ENCODE peak calls at places on chromosome 12, in four cellular contexts. R is GM03348, G is H54, Q is activated B cell treated with CpG ODN at 0.5 μM for 24 hours. J is an unnamed sample.

GRCh38 chr12:78260976-78261375 is 430.3 kb downstream of the NAV3 start:
- DNase-seq in R (no peak), Q (no peak), G (no peak), J (no peak)

GRCh38 chr12:30626847-30627246 is 68.8 kb downstream of the IPO8 start:
- DNase-seq in R (no peak), G (no peak), Q (no peak), J (no peak)

GRCh38 chr12:6370994-6371754 is 4.2 kb downstream of the SCNN1A start:
- DNase-seq in Q (no peak), G (peak), R (no peak), J (no peak)

GRCh38 chr12:96156211-96156610 is 38.0 kb upstream of the ELK3 start:
- DNase-seq in Q (no peak), G (no peak), R (no peak), J (no peak)

GRCh38 chr12:51793201-51793600 is 55.3 kb downstream of the FIGNL2 start:
- DNase-seq in R (peak), G (no peak), Q (no peak), J (no peak)

GRCh38 chr12:65607271-65607880 is 216.9 kb upstream of the HMGA2 start:
- DNase-seq in R (no peak), Q (no peak), G (no peak), J (no peak)

GRCh38 chr12:62297321-62297720 is 37.1 kb downstream of the USP15 start:
- DNase-seq in G (no peak), R (no peak), Q (no peak), J (no peak)

GRCh38 chr12:79127268-79127895 is 262.8 kb downstream of the SYT1 start:
- DNase-seq in Q (no peak), R (peak), G (no peak), J (peak)

GRCh38 chr12:57539134-57539768 is 7.7 kb downstream of the DCTN2 start:
- DNase-seq in Q (no peak), R (no peak), G (no peak), J (no peak)

GRCh38 chr12:93015970-93016751 is 87.1 kb upstream of the EEA1 start:
- DNase-seq in Q (no peak), G (no peak), R (no peak), J (no peak)

GRCh38 chr12:51270847-51271518 is 768 bp upstream of the SMAGP start:
- DNase-seq in R (peak), G (peak), Q (no peak), J (peak)

GRCh38 chr12:40733871-40734270 is 41.6 kb downstream of the CNTN1 start:
- DNase-seq in R (no peak), Q (no peak), G (no peak), J (no peak)

GRCh38 chr12:132066749-132067148 is 77.4 kb downstream of the DDX51 start:
- DNase-seq in G (no peak), R (no peak), Q (no peak), J (no peak)

GRCh38 chr12:106461730-106462129 is 104.2 kb downstream of the POLR3B start:
- DNase-seq in Q (no peak), G (no peak), R (no peak), J (no peak)

GRCh38 chr12:105882404-105882803 is 256.4 kb downstream of the NUAK1 start:
- DNase-seq in R (peak), G (no peak), Q (no peak), J (no peak)

GRCh38 chr12:113919791-113920190 is 46.3 kb downstream of the RBM19 start:
- DNase-seq in R (no peak), Q (no peak), G (no peak), J (no peak)

GRCh38 chr12:2691001-2691339 is 103.8 kb upstream of the FKBP4 start:
- DNase-seq in G (no peak), R (no peak), Q (no peak), J (no peak)

GRCh38 chr12:87848248-87848868 is 180.8 kb downstream of the C12orf50 start:
- DNase-seq in Q (no peak), G (peak), R (peak), J (no peak)

GRCh38 chr12:63103489-63104131 is 47.4 kb downstream of the AVPR1A start:
- DNase-seq in R (peak), G (no peak), Q (no peak), J (no peak)

GRCh38 chr12:120697344-120697743 is 10.4 kb downstream of the MLEC start:
- DNase-seq in G (no peak), Q (no peak), R (no peak), J (no peak)

GRCh38 chr12:59874781-59875180 is 279.0 kb downstream of the SLC16A7 start:
- DNase-seq in Q (no peak), R (no peak), G (no peak), J (no peak)

GRCh38 chr12:47825239-47825639 is 5.5 kb upstream of the HDAC7 start:
- DNase-seq in Q (no peak), G (no peak), R (no peak), J (no peak)

GRCh38 chr12:53102883-53103807 is at the start of gene SOAT2:
- DNase-seq in G (no peak), Q (no peak), R (no peak), J (no peak)

GRCh38 chr12:96047621-96048211 is 12.3 kb upstream of the LTA4H start:
- DNase-seq in G (no peak), R (peak), Q (no peak), J (peak)

GRCh38 chr12:105348561-105348960 is 18.1 kb downstream of the C12orf75 start:
- DNase-seq in R (no peak), Q (no peak), G (no peak), J (no peak)

GRCh38 chr12:108773798-108774788 is 42.8 kb upstream of the CORO1C start:
- DNase-seq in G (no peak), Q (no peak), R (peak), J (no peak)

GRCh38 chr12:95788637-95789036 is 1.9 kb downstream of the NTN4 start:
- DNase-seq in Q (no peak), R (peak), G (no peak), J (no peak)

GRCh38 chr12:88111074-88111652 is 30.7 kb downstream of the CEP290 start:
- DNase-seq in Q (no peak), G (peak), R (peak), J (peak)

GRCh38 chr12:109860961-109861360 is 19.4 kb downstream of the GLTP start:
- DNase-seq in G (no peak), R (no peak), Q (no peak), J (no peak)

GRCh38 chr12:118035194-118036041 is 18.9 kb downstream of the RFC5 start:
- DNase-seq in Q (no peak), G (no peak), R (peak), J (no peak)

GRCh38 chr12:116551952-116552749 is 7.0 kb upstream of the MAP1LC3B2 start:
- DNase-seq in R (peak), Q (no peak), G (no peak), J (no peak)

GRCh38 chr12:114664661-114665320 is 19.2 kb downstream of the TBX3 start:
- DNase-seq in G (no peak), Q (no peak), R (no peak), J (no peak)

J was measured in HS-5.